ENCODE peak calls at places on chromosomes 3 and 15, in eight cellular contexts. P is NT2/D1; Y is A549; W is left lung; Z is adrenal gland; C is naive thymus-derived CD4-positive, alpha-beta T cell; F is CD8-positive, alpha-beta T cell; H is colonic mucosa. S is an unnamed sample.

GRCh38 chr15:68325721-68326120 is 48.2 kb downstream of the FEM1B start:
- DNase-seq in P (no peak), Y (no peak), W (no peak), Z (no peak), C (no peak), F (no peak), H (no peak), S (no peak)

GRCh38 chr15:74460298-74460697 is 662 bp downstream of the UBL7 start:
- DNase-seq in P (no peak), Y (no peak), W (no peak), Z (no peak), C (no peak), F (no peak), H (no peak), S (no peak)

GRCh38 chr3:197353867-197354180 is 55.4 kb upstream of the DLG1 start:
- DNase-seq in P (no peak), Y (no peak), W (no peak), Z (no peak), C (no peak), F (no peak), H (no peak), S (peak)

GRCh38 chr3:101182734-101183133 is 137.6 kb downstream of the IMPG2 start:
- DNase-seq in P (no peak), Y (peak), W (no peak), Z (peak), C (no peak), F (no peak), H (no peak), S (no peak)

GRCh38 chr3:12286927-12287726 is 1.7 kb upstream of the PPARG start:
- DNase-seq in P (no peak), Y (peak), W (peak), Z (no peak), C (no peak), F (no peak), H (peak), S (no peak)

GRCh38 chr15:63052961-63053698 is 10.6 kb downstream of the TPM1 start:
- DNase-seq in P (no peak), Y (peak), W (no peak), Z (peak), C (no peak), F (no peak), H (peak), S (peak)

GRCh38 chr15:84721381-84721780 is 5.4 kb upstream of the SEC11A start:
- DNase-seq in P (no peak), Y (no peak), W (no peak), Z (no peak), C (peak), F (peak), H (no peak), S (no peak)

GRCh38 chr15:97425596-97425995 is 534.9 kb upstream of the ARRDC4 start:
- DNase-seq in P (no peak), Y (no peak), W (no peak), Z (no peak), C (no peak), F (no peak), H (no peak), S (peak)

GRCh38 chr15:71627604-71628003 is 182.8 kb upstream of the NR2E3 start:
- DNase-seq in P (no peak), Y (no peak), W (no peak), Z (no peak), C (no peak), F (no peak), H (no peak), S (no peak)

GRCh38 chr15:42156266-42156922 is at the start of gene PLA2G4F:
- DNase-seq in P (no peak), Y (no peak), W (peak), Z (no peak), C (no peak), F (no peak), H (peak), S (no peak)

GRCh38 chr3:19543212-19543841 is 390.7 kb downstream of the EFHB start:
- DNase-seq in P (peak), Y (peak), W (no peak), Z (peak), C (no peak), F (no peak), H (no peak), S (no peak)

GRCh38 chr3:72082121-72082715 is 297.3 kb upstream of the PROK2 start:
- DNase-seq in P (peak), Y (no peak), W (no peak), Z (peak), C (no peak), F (no peak), H (peak), S (no peak)

DNA sequence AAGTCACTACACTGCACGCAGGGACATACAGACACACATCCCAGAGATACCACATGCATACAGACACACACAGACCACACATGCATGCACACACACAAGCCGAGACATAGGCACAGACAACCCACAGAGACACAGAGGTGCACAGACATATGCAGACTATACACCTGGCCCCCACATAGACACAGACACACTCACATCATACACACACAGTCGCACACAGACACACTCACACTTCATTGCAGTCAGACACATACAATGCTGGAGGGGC is 1.2 kb upstream of the MGLL start:
- DNase-seq in P (no peak), Y (no peak), W (no peak), Z (no peak), C (no peak), F (no peak), H (no peak), S (no peak)
- H3K4me3 ChIP-seq in P (peak), Y (peak), W (peak), Z (no peak), C (no peak), F (no peak), H (peak), S (peak)

GRCh38 chr3:9947025-9947995 is 4.9 kb downstream of the PRRT3 start:
- DNase-seq in P (no peak), Y (peak), W (peak), Z (peak), C (no peak), F (no peak), H (peak), S (peak)
- H3K4me3 ChIP-seq in P (peak), Y (peak), W (peak), Z (no peak), C (no peak), F (no peak), H (peak), S (peak)

DNA sequence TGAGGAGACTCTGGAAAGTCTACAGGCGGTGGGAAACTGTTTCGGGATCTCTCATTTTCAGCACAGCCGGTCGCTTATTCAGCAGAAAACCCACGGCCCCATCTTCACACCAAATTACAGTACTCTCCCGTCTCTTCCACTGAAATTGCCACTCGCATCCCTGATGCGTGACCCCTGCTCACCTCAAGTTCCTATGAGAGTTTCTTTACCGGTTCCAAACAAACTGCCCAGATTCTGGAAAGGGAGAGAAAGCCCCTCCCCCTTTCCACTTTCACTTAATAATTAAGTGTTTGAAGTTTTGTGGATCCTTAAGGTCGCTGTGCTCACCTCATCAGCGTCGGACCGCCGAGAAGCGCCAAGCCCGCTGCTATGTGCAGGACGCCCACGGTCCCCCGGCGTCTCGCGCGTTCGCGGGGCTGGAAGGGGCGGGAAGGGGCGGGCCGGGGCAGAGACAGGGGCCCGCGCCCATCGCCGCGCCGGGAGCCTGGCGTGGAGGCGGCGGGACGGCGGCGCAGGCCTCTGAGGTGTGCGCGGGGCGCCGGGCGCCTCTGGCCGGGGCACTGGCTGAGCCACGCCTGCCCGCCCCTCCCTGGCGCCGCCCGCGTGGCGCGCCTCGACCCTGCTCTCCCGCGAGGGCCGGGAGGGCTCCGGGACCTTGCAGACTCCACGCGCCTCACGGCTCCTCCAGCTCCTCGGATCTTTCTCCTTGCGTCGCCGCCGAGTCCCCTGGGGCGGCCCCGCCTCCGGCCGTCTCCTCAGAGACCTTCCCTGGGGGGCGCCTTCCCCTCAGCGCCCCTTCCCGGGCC is at the start of gene GPR156:
- DNase-seq in P (no peak), Y (peak), W (no peak), Z (no peak), C (no peak), F (no peak), H (no peak), S (no peak)
- H3K4me3 ChIP-seq in P (peak), Y (peak), W (peak), Z (peak), C (no peak), F (no peak), H (peak), S (peak)

DNA sequence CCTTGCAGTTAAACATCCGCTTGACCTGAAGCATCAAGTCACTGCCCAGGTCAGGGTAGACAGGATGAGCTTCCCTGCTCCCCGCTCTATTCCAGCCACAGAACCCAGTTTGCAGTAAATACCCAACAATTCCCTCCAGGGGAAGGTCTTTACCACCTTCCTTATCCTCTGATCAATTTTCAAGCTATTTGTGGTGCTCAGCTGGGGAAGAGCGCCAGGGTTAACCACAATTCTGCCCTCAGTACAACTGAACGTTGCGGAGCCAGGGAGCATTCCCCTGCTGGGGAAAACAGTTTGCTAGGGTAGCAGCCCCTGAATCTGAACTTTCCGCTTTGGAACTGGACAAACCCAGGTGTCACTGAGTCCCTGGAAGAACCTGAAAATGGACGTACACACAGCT is 28.5 kb downstream of the RBPMS2 start:
- DNase-seq in P (no peak), Y (no peak), W (no peak), Z (no peak), C (no peak), F (no peak), H (no peak), S (no peak)
- H3K4me3 ChIP-seq in P (no peak), Y (no peak), W (no peak), Z (no peak), C (no peak), F (no peak), H (no peak), S (no peak)

GRCh38 chr3:47890037-47890831 is 87.3 kb downstream of the DHX30 start:
- DNase-seq in P (no peak), Y (no peak), W (no peak), Z (no peak), C (no peak), F (no peak), H (no peak), S (no peak)

GRCh38 chr3:47889001-47889757 is 86.2 kb downstream of the DHX30 start:
- DNase-seq in P (no peak), Y (no peak), W (no peak), Z (no peak), C (no peak), F (no peak), H (no peak), S (no peak)

GRCh38 chr3:47892284-47892683 is 89.3 kb downstream of the DHX30 start:
- DNase-seq in P (no peak), Y (no peak), W (no peak), Z (no peak), C (no peak), F (no peak), H (no peak), S (no peak)

GRCh38 chr3:47895241-47895640 is 92.3 kb downstream of the DHX30 start:
- DNase-seq in P (no peak), Y (no peak), W (no peak), Z (no peak), C (no peak), F (no peak), H (no peak), S (no peak)

DNA sequence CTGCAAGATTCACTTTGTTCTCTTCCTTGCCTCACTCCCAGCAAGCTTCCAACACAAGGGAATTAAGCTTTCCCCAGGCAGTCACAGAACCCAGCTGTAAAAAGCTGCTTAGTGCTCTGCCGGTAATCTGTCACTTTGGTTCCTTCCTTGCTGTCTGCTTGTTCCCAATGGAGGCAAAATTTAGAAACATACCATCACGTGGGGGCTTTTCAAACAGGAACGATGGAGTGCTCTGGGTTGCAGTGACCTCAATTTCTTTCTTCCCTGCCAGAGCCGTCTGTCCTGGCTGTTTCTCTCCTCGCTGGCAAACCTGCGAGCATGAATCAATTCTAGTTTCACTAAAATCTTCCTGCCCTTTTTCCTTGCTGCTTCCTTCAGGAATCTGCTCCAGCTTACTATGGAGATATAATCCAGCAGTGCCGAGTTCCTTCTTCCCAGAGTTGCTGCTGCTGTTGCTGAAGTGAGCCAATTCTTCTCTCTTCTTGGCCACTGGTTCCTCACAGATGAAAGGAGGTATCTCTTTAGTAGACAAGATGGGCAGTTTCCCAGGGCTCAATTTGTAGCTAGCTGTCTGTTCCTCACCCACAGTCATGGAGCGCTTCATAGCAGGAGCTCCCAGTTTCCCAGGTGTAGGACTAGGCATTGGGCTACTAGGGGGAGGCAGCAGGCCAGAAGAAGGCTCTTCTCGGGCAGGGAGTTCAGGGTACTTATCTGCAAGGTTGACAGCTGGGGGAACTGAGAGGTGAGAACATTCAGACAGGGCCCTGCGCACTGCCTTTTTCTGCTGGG is 88.1 kb downstream of the DHX30 start:
- DNase-seq in P (no peak), Y (no peak), W (no peak), Z (peak), C (no peak), F (no peak), H (no peak), S (no peak)
- H3K4me3 ChIP-seq in P (no peak), Y (no peak), W (no peak), Z (no peak), C (no peak), F (no peak), H (no peak), S (no peak)

DNA sequence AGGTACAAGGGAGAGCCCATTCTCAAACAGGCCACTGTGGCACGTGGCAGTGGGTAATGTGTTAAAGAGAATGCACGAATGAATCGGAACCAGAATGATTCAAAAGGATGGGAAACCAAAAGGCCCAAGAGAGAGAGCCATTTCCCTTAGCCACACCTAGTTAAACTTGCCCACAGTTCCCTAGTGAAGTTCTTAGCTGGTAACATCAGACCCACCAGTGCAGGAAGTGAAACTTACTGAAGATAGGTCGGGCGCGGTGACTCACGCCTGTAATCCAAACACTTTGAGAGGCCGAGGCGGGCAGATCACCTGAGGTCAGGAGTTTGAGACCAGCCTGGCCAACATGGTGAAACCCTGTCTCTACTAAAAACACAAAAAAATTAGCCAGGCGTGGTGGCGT is 97.1 kb downstream of the MEX3B start:
- DNase-seq in P (no peak), Y (no peak), W (no peak), Z (no peak), C (no peak), F (no peak), H (no peak), S (no peak)
- H3K4me3 ChIP-seq in P (no peak), Y (no peak), W (no peak), Z (no peak), C (no peak), F (no peak), H (no peak), S (no peak)

GRCh38 chr3:6737223-6737994 is 123.5 kb upstream of the GRM7 start:
- DNase-seq in P (no peak), Y (no peak), W (no peak), Z (no peak), C (no peak), F (no peak), H (no peak), S (no peak)
- H3K4me3 ChIP-seq in P (no peak), Y (no peak), W (no peak), Z (no peak), C (no peak), F (no peak), H (no peak), S (no peak)

DNA sequence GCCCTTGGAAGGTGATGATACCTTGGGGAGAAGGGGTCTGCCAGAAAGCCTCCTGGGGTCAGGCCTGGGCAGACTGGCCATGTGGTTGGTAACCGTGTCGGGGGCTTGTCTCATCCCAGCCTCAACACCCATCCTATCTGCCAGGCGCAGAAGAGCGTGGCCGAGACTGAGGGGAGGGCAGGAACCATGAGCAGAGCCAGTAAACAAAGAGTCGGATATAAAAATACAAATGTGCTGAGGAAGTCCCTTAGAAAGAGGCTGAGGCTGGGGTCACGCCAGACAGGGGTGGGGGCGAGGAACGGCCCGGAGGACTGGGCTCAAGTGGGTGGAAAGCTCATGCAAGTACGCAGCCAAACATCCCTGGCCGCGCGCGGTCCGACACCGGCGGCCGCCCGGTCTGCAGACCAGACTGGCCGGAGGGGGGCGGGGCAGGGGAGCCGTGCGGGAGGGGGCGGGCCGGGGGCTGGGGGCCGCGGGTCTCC is 1.9 kb downstream of the CAMK2N2 start:
- DNase-seq in P (no peak), Y (no peak), W (no peak), Z (no peak), C (no peak), F (no peak), H (no peak), S (no peak)
- H3K4me3 ChIP-seq in P (no peak), Y (no peak), W (no peak), Z (no peak), C (no peak), F (no peak), H (no peak), S (no peak)

S was measured in astrocyte of the spinal cord.